ENCODE peak calls at places on chromosomes 2 and 18, in six cellular contexts. Q is activated CD4-positive, alpha-beta T cell treated with anti-CD3 and anti-CD28 coated beads for 1 hour; V is lower leg skin; C is fibroblast of mammary gland; A is adrenal gland; U is HL-60. F is an unnamed sample.

GRCh38 chr2:67366832-67367412 is 30.2 kb upstream of the ETAA1 start:
- DNase-seq in A (no peak), V (no peak), U (no peak), C (no peak), Q (no peak), F (no peak)

GRCh38 chr2:228768818-228769217 is 502.3 kb downstream of the PID1 start:
- DNase-seq in C (peak), Q (no peak), V (no peak), A (no peak), U (no peak), F (no peak)

GRCh38 chr2:241036964-241037421 is 38.6 kb downstream of the SNED1 start:
- DNase-seq in Q (no peak), C (no peak), A (no peak), V (no peak), U (no peak), F (no peak)

GRCh38 chr2:54402350-54402749 is 53.8 kb upstream of the SPTBN1 start:
- DNase-seq in A (peak), Q (no peak), U (no peak), C (peak), V (no peak), F (no peak)

GRCh38 chr2:159185401-159186130 is 100.9 kb downstream of the WDSUB1 start:
- DNase-seq in A (no peak), C (peak), V (no peak), Q (no peak), U (peak), F (no peak)

GRCh38 chr2:130764821-130765115 is 9.4 kb downstream of the AMER3 start:
- DNase-seq in A (no peak), V (no peak), C (no peak), U (no peak), Q (no peak), F (no peak)

GRCh38 chr2:220445429-220446105 is 818.1 kb downstream of the SLC4A3 start:
- DNase-seq in C (peak), V (no peak), U (no peak), Q (no peak), A (no peak), F (no peak)

GRCh38 chr18:74550886-74551285 is 16.6 kb downstream of the CNDP1 start:
- DNase-seq in C (no peak), U (no peak), Q (no peak), V (peak), A (no peak), F (no peak)

GRCh38 chr2:902584-902983 is 48.1 kb upstream of the SNTG2 start:
- DNase-seq in C (no peak), Q (no peak), V (no peak), A (no peak), U (no peak), F (no peak)

GRCh38 chr2:238338710-238339394 is 18.5 kb downstream of the TRAF3IP1 start:
- DNase-seq in U (no peak), V (peak), C (no peak), Q (no peak), A (no peak), F (no peak)

GRCh38 chr2:8414946-8415869 is 266.6 kb upstream of the ID2 start:
- DNase-seq in U (peak), V (no peak), Q (no peak), C (no peak), A (no peak), F (no peak)

GRCh38 chr2:65974067-65974723 is 460.7 kb upstream of the MEIS1 start:
- DNase-seq in U (no peak), V (no peak), A (no peak), Q (no peak), C (peak), F (no peak)

GRCh38 chr18:46407471-46408166 is 249.4 kb downstream of the LOXHD1 start:
- DNase-seq in V (no peak), C (peak), Q (no peak), U (no peak), A (peak), F (no peak)

GRCh38 chr2:154484338-154485099 is 214.0 kb upstream of the KCNJ3 start:
- DNase-seq in U (no peak), Q (no peak), C (no peak), A (no peak), V (no peak), F (no peak)

GRCh38 chr2:133766164-133766832 is 198.0 kb upstream of the NCKAP5 start:
- DNase-seq in V (no peak), Q (no peak), A (no peak), C (no peak), U (no peak), F (no peak)

GRCh38 chr18:4605222-4605621 is 150.1 kb upstream of the DLGAP1 start:
- DNase-seq in C (no peak), U (no peak), A (no peak), V (no peak), Q (no peak), F (no peak)

GRCh38 chr18:21117385-21118135 is 5.9 kb upstream of the ROCK1 start:
- DNase-seq in C (peak), U (peak), V (no peak), Q (no peak), A (no peak), F (no peak)